ENCODE peak calls at places on chromosomes 5 and 9, in eight cellular contexts. D is T-helper 17 cell; X is cardiac muscle cell; J is omental fat pad; C is stimulated activated CD4-positive, alpha-beta T cell treated with anti-CD3 and anti-CD28 coated beads, Interleukin-4, amount 100 ng/mL, for 1 hour; O is HS-5; B is tibial nerve; V is SW480. N is an unnamed sample.

GRCh38 chr5:174454464-174454863 is 269.9 kb upstream of the MSX2 start:
- DNase-seq in B (no peak), D (no peak), O (no peak), V (peak; percentile 99), X (no peak), C (no peak), J (no peak), N (no peak)

GRCh38 chr5:154513669-154514084 is 35.6 kb upstream of the HAND1 start:
- DNase-seq in B (no peak), X (no peak), V (no peak), D (no peak), J (no peak), C (no peak), O (no peak), N (no peak)

GRCh38 chr9:138043411-138044345 is 166.1 kb downstream of the CACNA1B start:
- DNase-seq in X (no peak), O (no peak), D (no peak), V (no peak), B (no peak), J (no peak), C (no peak), N (no peak)

GRCh38 chr9:19119241-19119640 is 8.1 kb downstream of the PLIN2 start:
- DNase-seq in B (no peak), D (no peak), V (no peak), C (no peak), X (no peak), J (no peak), O (no peak), N (no peak)

GRCh38 chr5:149638546-149639241 is 57.4 kb downstream of the ARHGEF37 start:
- DNase-seq in V (no peak), B (no peak), C (no peak), X (no peak), O (no peak), J (no peak), D (no peak), N (no peak)

GRCh38 chr5:102678267-102679058 is 76.6 kb upstream of the PAM start:
- DNase-seq in O (peak; percentile 61), D (no peak), X (no peak), B (no peak), J (no peak), C (no peak), V (no peak), N (no peak)

GRCh38 chr5:116303810-116304209 is 219.0 kb downstream of the COMMD10 start:
- DNase-seq in B (no peak), D (no peak), C (no peak), V (no peak), O (no peak), X (no peak), J (no peak), N (no peak)

GRCh38 chr5:128038641-128039040 is 44.9 kb upstream of the SLC12A2 start:
- DNase-seq in X (peak; percentile 42), V (peak; percentile 75), C (no peak), D (no peak), J (no peak), O (peak; percentile 44), B (no peak), N (no peak)

GRCh38 chr5:87231037-87231808 is 36.5 kb upstream of the RASA1 start:
- DNase-seq in V (no peak), O (no peak), B (no peak), C (no peak), D (no peak), X (no peak), J (no peak), N (no peak)

GRCh38 chr9:108779506-108779905 is 76.3 kb downstream of the ACTL7B start:
- DNase-seq in B (no peak), D (no peak), X (no peak), V (no peak), C (no peak), O (no peak), J (no peak), N (no peak)

GRCh38 chr5:92309336-92309991 is 926.3 kb upstream of the ARRDC3 start:
- DNase-seq in X (peak; percentile 48), D (no peak), J (no peak), O (peak; percentile 10), C (no peak), B (no peak), V (peak; percentile 31), N (no peak)

GRCh38 chr5:5650949-5651348 is 228.5 kb downstream of the ICE1 start:
- DNase-seq in B (no peak), C (no peak), D (no peak), O (no peak), V (no peak), X (no peak), J (no peak), N (no peak)

GRCh38 chr5:148072207-148072606 is 8.4 kb downstream of the SPINK5 start:
- DNase-seq in B (no peak), J (no peak), C (no peak), O (no peak), D (no peak), X (no peak), V (no peak), N (no peak)

GRCh38 chr9:75461188-75461587 is 372.9 kb downstream of the OSTF1 start:
- DNase-seq in V (no peak), C (no peak), B (no peak), J (no peak), O (no peak), D (no peak), X (no peak), N (no peak)

GRCh38 chr5:135821061-135821781 is 13.2 kb upstream of the SLC25A48 start:
- DNase-seq in O (no peak), D (no peak), J (no peak), V (no peak), B (no peak), C (no peak), X (no peak), N (no peak)

GRCh38 chr9:70420267-70421019 is 6.0 kb upstream of the KLF9 start:
- DNase-seq in D (no peak), C (peak; percentile 69), X (peak; percentile 69), O (no peak), V (peak; percentile 93), J (peak; percentile 88), B (peak; percentile 97), N (peak; percentile 95)

GRCh38 chr5:103424008-103424407 is 138.6 kb downstream of the NUDT12 start:
- DNase-seq in D (no peak), O (no peak), V (no peak), C (no peak), X (no peak), J (no peak), B (no peak), N (no peak)

GRCh38 chr9:128405780-128406171 is 14.9 kb upstream of the CERCAM start:
- DNase-seq in D (no peak), J (no peak), X (no peak), B (no peak), C (no peak), V (no peak), O (no peak), N (no peak)

GRCh38 chr5:4700082-4700481 is 440.0 kb upstream of the ADAMTS16 start:
- DNase-seq in D (no peak), B (peak; percentile 80), J (peak; percentile 45), O (no peak), C (no peak), X (peak; percentile 83), V (peak; percentile 79), N (peak; percentile 93)

GRCh38 chr5:61277190-61277589 is 54.9 kb upstream of the ZSWIM6 start:
- DNase-seq in J (no peak), C (no peak), B (no peak), V (no peak), D (no peak), X (no peak), O (no peak), N (no peak)

GRCh38 chr5:11177993-11178711 is 417.1 kb upstream of the DAP start:
- DNase-seq in D (no peak), X (no peak), C (no peak), B (no peak), V (no peak), O (peak; percentile 14), J (no peak), N (no peak)